ENCODE peak calls at places on chromosome 1, in ten cellular contexts. R, O, G, S, B, C, A, E, F and M are unnamed samples.

GRCh38 chr1:7621334-7622219 is 149.5 kb upstream of the VAMP3 start:
- DNase-seq in R (no peak), O (no peak), G (no peak), S (no peak), B (no peak), C (peak), A (no peak), E (no peak), F (no peak), M (no peak)

GRCh38 chr1:117537291-117537920 is 68.4 kb upstream of the TENT5C start:
- DNase-seq in R (no peak), O (no peak), G (no peak), S (no peak), B (no peak), C (no peak), A (no peak), E (peak), F (no peak), M (no peak)

GRCh38 chr1:203871114-203871875 is 9.9 kb downstream of the SNRPE start:
- DNase-seq in R (peak), O (peak), G (no peak), S (peak), B (peak), C (peak), A (no peak), E (peak), F (no peak), M (peak)

GRCh38 chr1:81225769-81226602 is 574.7 kb upstream of the ADGRL2 start:
- DNase-seq in R (no peak), O (no peak), G (no peak), S (no peak), B (no peak), C (no peak), A (no peak), E (no peak), F (no peak), M (no peak)

GRCh38 chr1:5857011-5857410 is 135.2 kb downstream of the NPHP4 start:
- DNase-seq in R (no peak), O (no peak), G (no peak), S (no peak), B (no peak), C (no peak), A (no peak), E (no peak), F (no peak), M (no peak)

GRCh38 chr1:184836081-184836480 is 81.4 kb upstream of the EDEM3 start:
- DNase-seq in R (no peak), O (no peak), G (no peak), S (no peak), B (no peak), C (no peak), A (no peak), E (no peak), F (no peak), M (no peak)

GRCh38 chr1:113616201-113616600 is 143.1 kb downstream of the PHTF1 start:
- DNase-seq in R (no peak), O (no peak), G (no peak), S (no peak), B (no peak), C (no peak), A (no peak), E (no peak), F (no peak), M (no peak)

GRCh38 chr1:63868220-63868897 is 94.5 kb downstream of the ROR1 start:
- DNase-seq in R (no peak), O (no peak), G (no peak), S (no peak), B (no peak), C (peak), A (no peak), E (peak), F (no peak), M (no peak)

GRCh38 chr1:2803086-2803930 is 1.8 kb upstream of the TTC34 start:
- DNase-seq in R (no peak), O (no peak), G (peak), S (no peak), B (no peak), C (no peak), A (no peak), E (no peak), F (no peak), M (no peak)

GRCh38 chr1:183245366-183245765 is 59.3 kb downstream of the LAMC2 start:
- DNase-seq in R (no peak), O (no peak), G (no peak), S (no peak), B (no peak), C (no peak), A (no peak), E (no peak), F (no peak), M (no peak)